ENCODE peak calls at places on chromosomes 3 and 15, in five cellular contexts. C is astrocyte; J is mammary epithelial cell; L is CD8-positive, alpha-beta T cell; O is NT2/D1. U is an unnamed sample.

GRCh38 chr15:47718474-47719440 is 1.5 kb downstream of the SEMA6D start:
- DNase-seq in C (no peak), J (peak; percentile 3), L (no peak), O (no peak), U (no peak)

GRCh38 chr3:52880474-52880873 is 16.9 kb downstream of the STIMATE start:
- DNase-seq in C (no peak), J (no peak), L (no peak), O (no peak), U (no peak)

GRCh38 chr3:16884748-16885587 is at the start of gene PLCL2:
- DNase-seq in C (no peak), J (peak; percentile 9), L (peak; percentile 60), O (peak; percentile 32), U (no peak)

GRCh38 chr3:187743195-187744141 is 1.8 kb downstream of the BCL6 start:
- DNase-seq in C (peak; percentile 34), J (peak; percentile 35), L (peak; percentile 16), O (no peak), U (peak; percentile 38)

GRCh38 chr3:197746801-197747237 is 2.9 kb upstream of the FYTTD1 start:
- DNase-seq in C (no peak), J (no peak), L (no peak), O (no peak), U (no peak)

GRCh38 chr3:42032693-42033349 is 58.3 kb upstream of the TRAK1 start:
- DNase-seq in C (peak; percentile 97), J (peak; percentile 66), L (no peak), O (no peak), U (no peak)

GRCh38 chr3:134590766-134591165 is 60.1 kb downstream of the KY start:
- DNase-seq in C (no peak), J (peak; percentile 17), L (no peak), O (no peak), U (no peak)

GRCh38 chr3:52678265-52678927 is 7.3 kb downstream of the PBRM1 start:
- DNase-seq in C (no peak), J (no peak), L (no peak), O (no peak), U (no peak)

GRCh38 chr3:122415104-122415744 is 638 bp downstream of the WDR5B start:
- DNase-seq in C (peak; percentile 41), J (peak; percentile 62), L (peak; percentile 6), O (no peak), U (no peak)

GRCh38 chr3:178195824-178196223 is 340.4 kb upstream of the KCNMB2 start:
- DNase-seq in C (peak; percentile 82), J (peak; percentile 71), L (no peak), O (no peak), U (no peak)

GRCh38 chr15:28147827-28148226 is 48.7 kb upstream of the OCA2 start:
- DNase-seq in C (no peak), J (no peak), L (no peak), O (no peak), U (no peak)

GRCh38 chr15:25862087-25862468 is 1.0 kb downstream of the ATP10A start:
- DNase-seq in C (no peak), J (no peak), L (no peak), O (no peak), U (no peak)

GRCh38 chr3:105906834-105907233 is 38.0 kb upstream of the CBLB start:
- DNase-seq in C (peak; percentile 72), J (peak; percentile 61), L (no peak), O (no peak), U (no peak)

GRCh38 chr3:16090013-16090412 is 84.5 kb upstream of the GALNT15 start:
- DNase-seq in C (peak; percentile 99), J (peak; percentile 80), L (no peak), O (no peak), U (no peak)

GRCh38 chr15:82946155-82946701 is 6.3 kb downstream of the HOMER2 start:
- DNase-seq in C (no peak), J (no peak), L (no peak), O (no peak), U (no peak)

GRCh38 chr15:47415539-47415971 is 301.8 kb upstream of the SEMA6D start:
- DNase-seq in C (no peak), J (no peak), L (no peak), O (no peak), U (no peak)

GRCh38 chr3:159346504-159346903 is 544.6 kb downstream of the MFSD1 start:
- DNase-seq in C (no peak), J (no peak), L (no peak), O (no peak), U (no peak)

GRCh38 chr3:32143849-32144757 is 37.7 kb downstream of the GPD1L start:
- DNase-seq in C (peak; percentile 93), J (peak; percentile 82), L (peak; percentile 31), O (peak; percentile 67), U (no peak)

GRCh38 chr3:44392489-44392888 is 53.9 kb downstream of the TCAIM start:
- DNase-seq in C (no peak), J (no peak), L (no peak), O (no peak), U (no peak)

GRCh38 chr3:44387404-44387803 is 48.8 kb downstream of the TCAIM start:
- DNase-seq in C (no peak), J (no peak), L (no peak), O (no peak), U (no peak)
- H3K9me3 ChIP-seq in C (peaks cover 12% of the 10 kb centered on the region), J (no peaks in the 10 kb centered on the region), L (peaks cover 5% of the 10 kb centered on the region), O (peaks cover 17% of the 10 kb centered on the region), U (peaks cover 9% of the 10 kb centered on the region)

GRCh38 chr3:196541684-196542445 is 26.5 kb downstream of the WDR53 start:
- DNase-seq in C (no peak), J (no peak), L (no peak), O (no peak), U (no peak)
- H3K27me3 ChIP-seq in C (no peaks in the 10 kb centered on the region), J (no peaks in the 10 kb centered on the region), L (no peaks in the 10 kb centered on the region), O (no peaks in the 10 kb centered on the region), U (no peaks in the 10 kb centered on the region)

GRCh38 chr15:89494941-89495637 is 1.3 kb downstream of the RHCG start:
- DNase-seq in C (no peak), J (no peak), L (no peak), O (no peak), U (no peak)

GRCh38 chr15:89490550-89491315 is 5.7 kb downstream of the RHCG start:
- DNase-seq in C (no peak), J (no peak), L (no peak), O (no peak), U (no peak)

GRCh38 chr15:89492111-89492641 is 4.2 kb downstream of the RHCG start:
- DNase-seq in C (no peak), J (no peak), L (no peak), O (no peak), U (no peak)

GRCh38 chr15:89494006-89494405 is 2.4 kb downstream of the RHCG start:
- DNase-seq in C (no peak), J (no peak), L (no peak), O (no peak), U (no peak)

DNA sequence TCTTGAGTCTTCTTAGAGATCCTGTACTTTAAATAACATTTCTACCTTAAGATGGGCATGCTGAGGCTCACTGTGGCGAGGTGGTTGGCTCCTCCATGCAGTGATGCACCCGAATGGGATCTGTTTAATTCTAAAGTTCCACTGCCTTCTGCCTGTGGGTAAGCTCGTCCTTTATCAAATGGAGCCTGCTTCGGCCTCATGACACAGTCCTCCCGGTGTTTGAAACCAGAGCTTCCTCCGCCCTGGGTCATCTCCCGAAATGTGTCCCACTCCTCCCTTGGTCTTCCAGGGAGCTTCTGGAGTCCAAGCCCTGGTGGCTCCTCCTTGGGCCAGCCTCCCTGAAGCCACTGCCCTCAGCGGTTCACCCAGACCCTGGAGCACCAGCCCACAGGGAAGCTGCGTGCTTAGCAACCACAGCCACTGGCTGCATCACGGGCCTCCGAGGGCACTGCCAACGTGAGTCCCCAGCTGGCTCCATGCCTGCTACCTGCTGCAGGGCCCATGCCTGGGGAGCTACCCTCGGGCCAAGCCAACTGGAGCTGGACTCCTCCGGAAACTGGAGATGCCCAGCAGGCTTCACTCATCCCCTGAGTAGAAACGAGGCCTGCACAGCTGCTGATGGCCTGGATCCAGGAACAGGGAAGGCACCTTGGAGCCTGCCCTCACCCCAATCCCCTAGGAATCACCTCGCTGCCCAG is 3.3 kb downstream of the RHCG start:
- DNase-seq in C (no peak), J (no peak), L (no peak), O (no peak), U (no peak)
- H3K4me1 ChIP-seq in C (peaks cover 7% of the 10 kb centered on the region), J (peaks cover 15% of the 10 kb centered on the region), L (peaks cover 7% of the 10 kb centered on the region), O (peaks cover 13% of the 10 kb centered on the region), U (peaks cover 60% of the 10 kb centered on the region)

GRCh38 chr15:20352241-20353200 is 189.1 kb downstream of the GOLGA6L6 start:
- DNase-seq in C (no peak), J (no peak), L (no peak), O (no peak), U (no peak)
- H3K9me3 ChIP-seq in C (peaks cover 74% of the 10 kb centered on the region), J (peaks cover 20% of the 10 kb centered on the region), L (no peaks in the 10 kb centered on the region), O (peaks cover 13% of the 10 kb centered on the region), U (peaks cover 22% of the 10 kb centered on the region)

GRCh38 chr3:62875103-62876002 is at the start of gene CADPS:
- DNase-seq in C (peak; percentile 53), J (no peak), L (no peak), O (no peak), U (no peak)

GRCh38 chr3:62873672-62874397 is 1.4 kb downstream of the CADPS start:
- DNase-seq in C (peak; percentile 50), J (no peak), L (no peak), O (peak; percentile 82), U (no peak)

GRCh38 chr3:62872318-62872717 is 2.9 kb downstream of the CADPS start:
- DNase-seq in C (no peak), J (no peak), L (no peak), O (no peak), U (no peak)

GRCh38 chr3:62876064-62876463 is 848 bp upstream of the CADPS start:
- DNase-seq in C (peak; percentile 64), J (peak; percentile 39), L (no peak), O (peak; percentile 81), U (no peak)

GRCh38 chr3:62874398-62875102 is 666 bp downstream of the CADPS start:
- DNase-seq in C (no peak), J (no peak), L (no peak), O (no peak), U (no peak)
- H3K27me3 ChIP-seq in C (peaks cover 6% of the 10 kb centered on the region), J (peaks cover 29% of the 10 kb centered on the region), L (peaks cover 4% of the 10 kb centered on the region), O (no peaks in the 10 kb centered on the region), U (no peaks in the 10 kb centered on the region)

GRCh38 chr3:11632564-11632963 is 11.2 kb downstream of the VGLL4 start:
- DNase-seq in C (no peak), J (no peak), L (no peak), O (no peak), U (no peak)
- H3K4me1 ChIP-seq in C (peaks cover 24% of the 10 kb centered on the region), J (peaks cover 21% of the 10 kb centered on the region), L (peaks cover 27% of the 10 kb centered on the region), O (no peaks in the 10 kb centered on the region), U (peaks cover 94% of the 10 kb centered on the region)

DNA sequence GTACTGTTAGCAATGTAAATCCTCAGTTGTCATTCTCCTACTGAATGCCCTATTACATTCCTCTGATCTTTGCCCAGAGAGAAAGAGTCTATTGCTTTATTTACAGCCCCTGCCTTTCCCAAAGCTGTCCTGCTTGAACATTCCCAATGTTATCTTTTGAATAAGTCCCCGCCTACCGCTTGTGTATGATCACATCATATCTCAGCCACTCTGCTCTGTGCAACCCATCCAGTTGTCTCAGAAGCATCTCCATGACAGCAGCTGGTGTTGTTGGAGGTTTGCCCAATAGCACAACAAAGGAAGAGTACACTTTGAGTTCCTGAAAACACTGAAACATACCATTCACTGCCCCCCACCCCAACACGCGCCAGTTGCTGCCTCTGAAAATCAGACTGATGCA is 22.0 kb upstream of the FAM3D start:
- DNase-seq in C (no peak), J (no peak), L (no peak), O (no peak), U (no peak)
- H3K9me3 ChIP-seq in C (peaks cover 3% of the 10 kb centered on the region), J (peaks cover 16% of the 10 kb centered on the region), L (no peaks in the 10 kb centered on the region), O (peaks cover 66% of the 10 kb centered on the region), U (peaks cover 15% of the 10 kb centered on the region)